ENCODE peak calls at places on chromosomes 12 and 14, in four cellular contexts. W is activated CD8-positive, alpha-beta T cell treated with anti-CD3 and anti-CD28 coated beads, Interleukin-2, amount 10 ng/mL, durations not matched to agents 7 days and 5 days; B is left cardiac atrium; P is heart left ventricle. K is an unnamed sample.
A peak's percentile ranks its signal among the peaks of the same experiment; 100 is the strongest.

GRCh38 chr12:122669397-122670070 is 33.6 kb downstream of the HCAR2 start:
- ATAC-seq in W (no peak), B (peak; percentile 49), P (no peak), K (no peak)

GRCh38 chr12:31474751-31475150 is 116.2 kb downstream of the DENND5B start:
- ATAC-seq in W (no peak), B (no peak), P (no peak), K (no peak)

GRCh38 chr14:105527381-105528196 is 1.2 kb downstream of the TMEM121 start:
- ATAC-seq in W (no peak), B (peak; percentile 10), P (peak; percentile 9), K (no peak)

GRCh38 chr14:63933110-63933509 is 80.3 kb downstream of the SYNE2 start:
- ATAC-seq in W (peak; percentile 79), B (no peak), P (no peak), K (no peak)

GRCh38 chr14:104753528-104754212 is 723 bp downstream of the SIVA1 start:
- ATAC-seq in W (no peak), B (peak; percentile 3), P (peak; percentile 0), K (no peak)

GRCh38 chr14:59632381-59632780 is 55.8 kb upstream of the CCDC175 start:
- ATAC-seq in W (no peak), B (no peak), P (no peak), K (no peak)

GRCh38 chr12:113249546-113249945 is 28.3 kb downstream of the TPCN1 start:
- ATAC-seq in W (no peak), B (no peak), P (no peak), K (no peak)

GRCh38 chr14:101849125-101849524 is 87.6 kb downstream of the PPP2R5C start:
- ATAC-seq in W (no peak), B (peak; percentile 77), P (peak; percentile 82), K (peak; percentile 77)

GRCh38 chr12:124910561-124911478 is 3.6 kb downstream of the UBC start:
- ATAC-seq in W (no peak), B (no peak), P (no peak), K (no peak)

GRCh38 chr14:24816929-24817637 is 183.1 kb upstream of the GZMB start:
- ATAC-seq in W (no peak), B (peak; percentile 46), P (peak; percentile 63), K (no peak)

GRCh38 chr14:51189600-51190376 is 50.3 kb upstream of the TMX1 start:
- ATAC-seq in W (no peak), B (no peak), P (no peak), K (no peak)

GRCh38 chr12:3061129-3061857 is 15.9 kb upstream of the TSPAN9 start:
- ATAC-seq in W (no peak), B (no peak), P (no peak), K (no peak)

GRCh38 chr12:107110519-107110859 is 17.1 kb upstream of the CRY1 start:
- ATAC-seq in W (no peak), B (peak; percentile 22), P (no peak), K (no peak)